ENCODE peak calls at places on chromosomes 4 and X, in eight cellular contexts. O is GM12878, I is upper lobe of right lung, R is Peyer's patch, P is astrocyte, V is substantia nigra, G is brain microvascular endothelial cell, N is fibroblast of lung. Q is an unnamed sample.

GRCh38 chrX:139932077-139932900 is 564 bp downstream of the ATP11C start:
- DNase-seq in R (peak), V (peak), N (peak), I (peak), O (no peak), G (no peak), P (no peak), Q (peak)

GRCh38 chrX:1262369-1262768 is 6.2 kb upstream of the CSF2RA start:
- DNase-seq in N (no peak), G (no peak), V (no peak), R (no peak), O (no peak), P (no peak), I (no peak), Q (peak)

GRCh38 chrX:30246769-30247489 is at the start of gene MAGEB1:
- DNase-seq in N (no peak), R (no peak), O (no peak), I (no peak), V (no peak), P (no peak), G (no peak), Q (no peak)

GRCh38 chr4:106708604-106708876 is 327.6 kb downstream of the DKK2 start:
- DNase-seq in V (no peak), P (no peak), R (no peak), O (no peak), G (no peak), N (no peak), I (no peak), Q (no peak)

GRCh38 chr4:18691431-18692200 is 670.1 kb upstream of the LCORL start:
- DNase-seq in I (no peak), G (no peak), P (no peak), R (no peak), O (no peak), N (peak), V (no peak), Q (no peak)

GRCh38 chr4:48909697-48910096 is 3.1 kb upstream of the OCIAD2 start:
- DNase-seq in O (no peak), I (no peak), G (peak), P (peak), N (peak), V (no peak), R (no peak), Q (no peak)

GRCh38 chrX:70171636-70172035 is 5.6 kb upstream of the DGAT2L6 start:
- DNase-seq in I (no peak), P (peak), N (peak), V (no peak), G (no peak), O (no peak), R (no peak), Q (no peak)

GRCh38 chrX:153374426-153374825 is 26.7 kb downstream of the PNMA6E start:
- DNase-seq in I (no peak), N (no peak), R (no peak), G (no peak), P (no peak), V (no peak), O (no peak), Q (no peak)

GRCh38 chr4:52627876-52628275 is 31.2 kb downstream of the USP46 start:
- DNase-seq in I (no peak), G (no peak), N (no peak), P (no peak), R (no peak), V (no peak), O (no peak), Q (no peak)

GRCh38 chr4:149755969-149756368 is 59.7 kb downstream of the IQCM start:
- DNase-seq in O (no peak), P (no peak), G (no peak), R (no peak), V (no peak), I (no peak), N (no peak), Q (no peak)

GRCh38 chr4:17468638-17469221 is 43.2 kb downstream of the QDPR start:
- DNase-seq in I (no peak), P (peak), V (no peak), G (peak), O (no peak), R (no peak), N (peak), Q (no peak)

GRCh38 chr4:150768492-150768891 is 186.5 kb downstream of the MAB21L2 start:
- DNase-seq in G (no peak), N (no peak), P (no peak), R (no peak), I (no peak), V (no peak), O (no peak), Q (no peak)

GRCh38 chr4:125280892-125281403 is 33.8 kb upstream of the FAT4 start:
- DNase-seq in V (no peak), R (no peak), O (no peak), G (no peak), N (no peak), I (peak), P (no peak), Q (peak)

GRCh38 chr4:127188847-127189246 is 443.9 kb upstream of the INTU start:
- DNase-seq in P (peak), G (no peak), N (peak), R (no peak), O (no peak), V (no peak), I (no peak), Q (no peak)

GRCh38 chr4:12486995-12487394 is 997.1 kb downstream of the RAB28 start:
- DNase-seq in P (no peak), N (no peak), G (no peak), V (no peak), R (no peak), O (no peak), I (no peak), Q (no peak)

GRCh38 chr4:110702326-110702725 is 79.4 kb upstream of the PITX2 start:
- DNase-seq in V (no peak), I (no peak), O (no peak), G (no peak), R (no peak), P (no peak), N (no peak), Q (no peak)

GRCh38 chr4:89303989-89304388 is 3.6 kb downstream of the GPRIN3 start:
- DNase-seq in P (no peak), V (no peak), G (no peak), O (no peak), I (no peak), N (no peak), R (no peak), Q (no peak)

GRCh38 chr4:16827762-16828724 is 70.4 kb downstream of the LDB2 start:
- DNase-seq in O (no peak), N (peak), R (no peak), G (no peak), P (peak), I (no peak), V (no peak), Q (no peak)

DNA sequence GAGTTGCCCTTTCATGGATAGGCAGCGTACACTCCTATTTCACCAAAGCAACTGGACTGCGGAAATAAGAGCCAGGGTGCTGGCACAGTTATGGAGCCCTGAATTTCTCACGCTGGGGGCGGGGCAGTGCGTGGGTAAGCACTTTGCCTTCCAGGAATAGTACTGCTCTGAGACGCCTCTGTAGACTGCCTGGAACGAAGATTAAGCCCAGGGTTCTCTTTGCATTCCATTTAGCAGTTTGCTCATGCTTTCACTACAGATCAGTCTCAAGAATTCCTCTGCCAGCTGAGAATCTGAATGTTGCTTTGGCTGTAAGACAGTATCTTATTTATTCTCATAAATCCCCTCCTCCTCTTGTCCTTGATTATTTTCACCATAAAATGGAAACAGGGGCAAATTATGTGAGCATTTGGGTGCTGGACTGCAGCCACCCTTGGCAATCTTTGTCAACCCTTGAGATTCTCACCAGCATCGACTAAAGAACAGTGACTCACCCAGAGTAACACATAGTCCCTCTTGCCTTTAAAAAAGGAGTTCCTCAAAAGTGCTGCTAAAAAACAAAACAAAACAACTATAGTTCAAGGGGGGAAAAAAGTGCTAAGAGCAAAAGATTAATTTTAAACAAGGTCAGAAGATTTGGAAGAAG is 88.9 kb upstream of the CITED1 start:
- DNase-seq in P (peak), N (peak), R (no peak), G (peak), O (no peak), V (no peak), I (no peak), Q (no peak)
- H3K27ac ChIP-seq in P (peak), N (no peak), R (no peak), G (peak), O (no peak), V (no peak), I (no peak), Q (no peak)

GRCh38 chr4:86967798-86968197 is 33.0 kb downstream of the AFF1 start:
- DNase-seq in P (peak), O (no peak), V (no peak), I (no peak), N (peak), R (no peak), G (peak), Q (no peak)
- H3K27ac ChIP-seq in P (no peak), O (no peak), V (no peak), I (no peak), N (no peak), R (no peak), G (peak), Q (peak)

DNA sequence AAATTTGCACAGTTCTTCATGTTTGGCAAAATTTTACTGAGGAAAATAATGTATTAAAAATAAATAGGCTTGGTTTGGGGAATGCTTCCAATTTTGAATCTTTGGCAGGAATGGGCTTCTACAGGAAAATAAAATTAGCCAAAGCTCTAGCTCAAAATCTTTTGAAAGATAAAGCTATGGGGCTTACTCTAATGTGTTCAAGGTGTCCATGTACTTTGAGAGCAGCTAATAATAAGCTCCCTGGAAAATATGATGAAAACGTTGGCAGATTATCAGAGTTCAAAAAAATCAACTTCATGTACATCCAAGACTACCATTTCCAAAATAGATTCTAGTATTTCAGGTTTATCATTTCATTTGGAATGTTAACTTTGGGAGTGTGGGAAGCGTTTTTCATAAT is 158.4 kb downstream of the EMCN start:
- DNase-seq in N (no peak), P (no peak), G (no peak), I (no peak), V (no peak), R (no peak), O (no peak), Q (no peak)
- H3K27ac ChIP-seq in N (no peak), P (no peak), G (no peak), I (no peak), V (no peak), R (no peak), O (no peak), Q (no peak)

GRCh38 chr4:94508256-94508655 is 56.5 kb downstream of the PDLIM5 start:
- DNase-seq in G (no peak), V (no peak), O (no peak), P (no peak), I (no peak), N (no peak), R (no peak), Q (no peak)
- H3K27ac ChIP-seq in G (peak), V (no peak), O (no peak), P (peak), I (no peak), N (peak), R (no peak), Q (no peak)

DNA sequence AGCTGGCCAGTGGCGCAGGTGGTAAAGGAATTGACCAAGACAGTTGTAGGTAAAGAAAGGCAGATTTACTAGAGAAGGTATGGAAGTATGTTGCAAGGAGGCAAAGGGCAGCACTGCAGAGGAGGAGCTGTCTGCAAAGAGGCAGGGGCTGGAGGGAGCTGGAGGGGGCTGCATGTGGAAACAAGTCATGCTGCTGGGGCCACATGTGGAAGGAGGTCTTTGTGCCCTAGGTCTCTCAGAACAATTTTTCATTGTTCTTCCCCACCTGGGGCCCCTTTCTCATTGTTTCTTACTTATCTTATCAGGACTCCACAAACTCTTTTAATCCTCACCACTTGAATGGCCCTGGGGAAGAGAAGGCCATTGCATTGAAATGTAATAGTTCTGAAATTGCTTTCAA is 144.8 kb upstream of the PLAC1 start:
- DNase-seq in N (no peak), O (no peak), R (no peak), I (no peak), G (no peak), V (no peak), P (no peak), Q (no peak)
- H3K27ac ChIP-seq in N (no peak), O (no peak), R (no peak), I (no peak), G (no peak), V (no peak), P (no peak), Q (no peak)

GRCh38 chr4:94333864-94334263 is 8.8 kb downstream of the HPGDS start:
- DNase-seq in O (no peak), I (no peak), G (no peak), R (no peak), P (no peak), V (no peak), N (no peak), Q (no peak)
- H3K27ac ChIP-seq in O (no peak), I (no peak), G (no peak), R (no peak), P (no peak), V (no peak), N (no peak), Q (no peak)

DNA sequence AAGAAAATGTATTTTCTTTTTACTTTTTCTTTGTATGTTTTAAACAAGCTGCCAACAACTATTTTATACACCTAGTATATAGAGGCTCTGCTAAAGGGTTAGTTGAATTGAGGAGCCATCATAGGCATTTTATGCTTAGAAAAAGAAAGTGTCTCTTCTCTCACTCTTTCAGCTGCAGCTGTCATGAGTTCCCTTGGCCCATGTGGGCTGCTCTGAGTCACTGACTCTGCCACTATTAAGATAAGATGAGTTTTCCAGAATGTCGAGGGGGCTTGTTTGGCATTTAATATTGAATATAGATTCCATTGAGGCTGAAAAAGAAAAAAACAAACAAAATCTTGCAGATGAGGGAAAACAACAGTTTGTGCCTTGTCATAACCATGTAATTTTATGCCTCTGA is 126.0 kb upstream of the PAQR3 start:
- DNase-seq in G (no peak), I (no peak), V (no peak), R (no peak), N (no peak), O (no peak), P (no peak), Q (no peak)
- H3K27ac ChIP-seq in G (no peak), I (no peak), V (no peak), R (no peak), N (no peak), O (no peak), P (no peak), Q (no peak)

GRCh38 chr4:14977836-14978235 is 24.4 kb upstream of the CPEB2 start:
- DNase-seq in N (peak), O (no peak), V (no peak), P (peak), R (no peak), G (no peak), I (no peak), Q (no peak)
- H3K27ac ChIP-seq in N (no peak), O (no peak), V (no peak), P (no peak), R (no peak), G (no peak), I (no peak), Q (no peak)

GRCh38 chr4:168766537-168767316 is 243.3 kb downstream of the CBR4 start:
- DNase-seq in N (peak), I (no peak), R (no peak), P (peak), G (peak), O (no peak), V (no peak), Q (no peak)
- H3K27ac ChIP-seq in N (peak), I (peak), R (no peak), P (peak), G (peak), O (no peak), V (no peak), Q (no peak)

DNA sequence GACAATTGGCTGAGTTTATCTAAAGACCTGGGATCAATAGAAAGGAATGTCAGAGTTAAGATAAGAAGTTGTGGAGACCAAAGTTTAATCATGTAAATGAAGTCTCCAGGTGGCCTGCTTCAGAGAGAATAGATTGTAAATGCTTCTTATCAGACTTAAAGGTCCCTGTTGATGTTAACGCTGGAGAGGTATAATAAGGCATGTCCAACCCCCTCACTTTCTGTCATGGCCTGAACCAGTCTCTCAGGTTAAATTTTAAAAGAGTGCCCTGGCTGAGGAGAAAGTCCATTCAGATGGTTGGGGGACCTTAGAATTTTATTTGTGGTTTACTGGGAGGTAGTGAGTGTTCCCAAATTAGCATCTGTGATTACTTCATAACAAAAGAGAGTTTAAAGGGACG is 86.7 kb downstream of the AKAP4 start:
- DNase-seq in I (no peak), N (no peak), P (no peak), G (no peak), R (no peak), V (no peak), O (no peak), Q (no peak)
- H3K27ac ChIP-seq in I (no peak), N (no peak), P (no peak), G (no peak), R (no peak), V (no peak), O (no peak), Q (no peak)